ENCODE peak calls at places on chromosomes 6 and 20, in four cellular contexts. One of them, this sample, is unnamed.
A peak's percentile ranks its signal among the peaks of the same experiment; 100 is the strongest.

GRCh38 chr20:21101453-21102251 is 4.5 kb downstream of the LINC00237 start:
- DNase-seq in RWPE1: no peak
- DNase-seq in cardiac muscle cell: peak; percentile 9
- DNase-seq in GM20000: peak; percentile 51
- DNase-seq in this sample: peak; percentile 75

GRCh38 chr20:48983423-48984400 is 62.2 kb downstream of the ARFGEF2 start:
- DNase-seq in RWPE1: peak; percentile 97
- DNase-seq in cardiac muscle cell: peak; percentile 76
- DNase-seq in GM20000: no peak
- DNase-seq in this sample: peak; percentile 80

GRCh38 chr20:366042-366718 is 14.4 kb upstream of the TRIB3 start:
- DNase-seq in RWPE1: no peak
- DNase-seq in cardiac muscle cell: no peak
- DNase-seq in GM20000: no peak
- DNase-seq in this sample: no peak

GRCh38 chr6:63598001-63598250 is 25.6 kb downstream of the LOC128125822 start:
- DNase-seq in RWPE1: no peak
- DNase-seq in cardiac muscle cell: no peak
- DNase-seq in GM20000: no peak
- DNase-seq in this sample: no peak

GRCh38 chr20:24773751-24774201 is 175.3 kb upstream of the CST7 start:
- DNase-seq in RWPE1: peak; percentile 87
- DNase-seq in cardiac muscle cell: peak; percentile 35
- DNase-seq in GM20000: no peak
- DNase-seq in this sample: peak; percentile 96

GRCh38 chr6:38220069-38220723 is 400.7 kb downstream of the ZFAND3 start:
- DNase-seq in RWPE1: no peak
- DNase-seq in cardiac muscle cell: no peak
- DNase-seq in GM20000: no peak
- DNase-seq in this sample: no peak

GRCh38 chr6:45921703-45922270 is 93.9 kb downstream of the CLIC5 start:
- DNase-seq in RWPE1: no peak
- DNase-seq in cardiac muscle cell: peak; percentile 10
- DNase-seq in GM20000: no peak
- DNase-seq in this sample: peak; percentile 3

GRCh38 chr6:131281471-131282270 is 146.4 kb downstream of the AKAP7 start:
- DNase-seq in RWPE1: no peak
- DNase-seq in cardiac muscle cell: peak; percentile 44
- DNase-seq in GM20000: peak; percentile 6
- DNase-seq in this sample: no peak

GRCh38 chr6:26216886-26217713 is 129.9 kb downstream of the HFE start:
- DNase-seq in RWPE1: no peak
- DNase-seq in cardiac muscle cell: peak; percentile 88
- DNase-seq in GM20000: no peak
- DNase-seq in this sample: no peak

GRCh38 chr6:126300126-126300525 is 39.8 kb upstream of the CENPW start:
- DNase-seq in RWPE1: no peak
- DNase-seq in cardiac muscle cell: no peak
- DNase-seq in GM20000: no peak
- DNase-seq in this sample: no peak

GRCh38 chr6:704037-704436 is 11.1 kb upstream of the EXOC2 start:
- DNase-seq in RWPE1: no peak
- DNase-seq in cardiac muscle cell: no peak
- DNase-seq in GM20000: no peak
- DNase-seq in this sample: no peak

GRCh38 chr20:9160760-9161159 is 91.9 kb downstream of the PLCB4 start:
- DNase-seq in RWPE1: no peak
- DNase-seq in cardiac muscle cell: no peak
- DNase-seq in GM20000: no peak
- DNase-seq in this sample: no peak

GRCh38 chr6:161082215-161082614 is 90.6 kb downstream of the MAP3K4 start:
- DNase-seq in RWPE1: no peak
- DNase-seq in cardiac muscle cell: no peak
- DNase-seq in GM20000: no peak
- DNase-seq in this sample: no peak

GRCh38 chr20:16135630-16136029 is 437.6 kb downstream of the KIF16B start:
- DNase-seq in RWPE1: no peak
- DNase-seq in cardiac muscle cell: no peak
- DNase-seq in GM20000: no peak
- DNase-seq in this sample: no peak

GRCh38 chr20:20856306-20856705 is 143.9 kb upstream of the RALGAPA2 start:
- DNase-seq in RWPE1: no peak
- DNase-seq in cardiac muscle cell: no peak
- DNase-seq in GM20000: no peak
- DNase-seq in this sample: no peak

GRCh38 chr6:90076471-90076870 is 182.2 kb downstream of the GJA10 start:
- DNase-seq in RWPE1: no peak
- DNase-seq in cardiac muscle cell: no peak
- DNase-seq in GM20000: no peak
- DNase-seq in this sample: no peak

GRCh38 chr20:57264908-57265648 is 1.4 kb downstream of the BMP7 start:
- DNase-seq in RWPE1: no peak
- DNase-seq in cardiac muscle cell: no peak
- DNase-seq in GM20000: peak; percentile 35
- DNase-seq in this sample: peak; percentile 70

GRCh38 chr20:48614593-48615274 is 213.1 kb downstream of the PREX1 start:
- DNase-seq in RWPE1: peak; percentile 90
- DNase-seq in cardiac muscle cell: no peak
- DNase-seq in GM20000: no peak
- DNase-seq in this sample: no peak

GRCh38 chr20:276620-277495 is 13.7 kb downstream of the C20orf96 start:
- DNase-seq in RWPE1: no peak
- DNase-seq in cardiac muscle cell: no peak
- DNase-seq in GM20000: no peak
- DNase-seq in this sample: no peak

GRCh38 chr6:87102296-87102695 is 7.4 kb upstream of the CGA start:
- DNase-seq in RWPE1: no peak
- DNase-seq in cardiac muscle cell: no peak
- DNase-seq in GM20000: no peak
- DNase-seq in this sample: no peak

GRCh38 chr20:20821496-20822260 is 109.2 kb upstream of the RALGAPA2 start:
- DNase-seq in RWPE1: no peak
- DNase-seq in cardiac muscle cell: no peak
- DNase-seq in GM20000: no peak
- DNase-seq in this sample: no peak

GRCh38 chr6:89339565-89339964 is 13.0 kb downstream of the UBE2J1 start:
- DNase-seq in RWPE1: no peak
- DNase-seq in cardiac muscle cell: no peak
- DNase-seq in GM20000: no peak
- DNase-seq in this sample: no peak

GRCh38 chr20:37939701-37940151 is 36.8 kb downstream of the VSTM2L start:
- DNase-seq in RWPE1: no peak
- DNase-seq in cardiac muscle cell: no peak
- DNase-seq in GM20000: no peak
- DNase-seq in this sample: no peak

GRCh38 chr6:160249687-160250086 is 8.9 kb downstream of the SLC22A2 start:
- DNase-seq in RWPE1: no peak
- DNase-seq in cardiac muscle cell: no peak
- DNase-seq in GM20000: no peak
- DNase-seq in this sample: no peak

GRCh38 chr20:48096957-48097890 is 311.9 kb upstream of the SULF2 start:
- DNase-seq in RWPE1: peak; percentile 55
- DNase-seq in cardiac muscle cell: no peak
- DNase-seq in GM20000: no peak
- DNase-seq in this sample: no peak

GRCh38 chr6:11324453-11325023 is 92.1 kb upstream of the NEDD9 start:
- DNase-seq in RWPE1: no peak
- DNase-seq in cardiac muscle cell: no peak
- DNase-seq in GM20000: peak; percentile 56
- DNase-seq in this sample: no peak

GRCh38 chr6:137389150-137389664 is 105.0 kb downstream of the OLIG3 start:
- DNase-seq in RWPE1: peak; percentile 17
- DNase-seq in cardiac muscle cell: peak; percentile 50
- DNase-seq in GM20000: peak; percentile 57
- DNase-seq in this sample: no peak

GRCh38 chr6:16674666-16675392 is 86.4 kb downstream of the ATXN1 start:
- DNase-seq in RWPE1: no peak
- DNase-seq in cardiac muscle cell: peak; percentile 53
- DNase-seq in GM20000: no peak
- DNase-seq in this sample: no peak

GRCh38 chr6:24831771-24832718 is 33.3 kb upstream of the ARMH2 start:
- DNase-seq in RWPE1: no peak
- DNase-seq in cardiac muscle cell: no peak
- DNase-seq in GM20000: no peak
- DNase-seq in this sample: peak; percentile 79

GRCh38 chr20:50146732-50147662 is 6.5 kb downstream of the PEDS1 start:
- DNase-seq in RWPE1: peak; percentile 93
- DNase-seq in cardiac muscle cell: no peak
- DNase-seq in GM20000: peak; percentile 71
- DNase-seq in this sample: peak; percentile 84

GRCh38 chr6:127933852-127934840 is 33.3 kb upstream of the THEMIS start:
- DNase-seq in RWPE1: no peak
- DNase-seq in cardiac muscle cell: no peak
- DNase-seq in GM20000: no peak
- DNase-seq in this sample: no peak

GRCh38 chr20:19943021-19943659 is 74.0 kb upstream of the NAA20 start:
- DNase-seq in RWPE1: no peak
- DNase-seq in cardiac muscle cell: no peak
- DNase-seq in GM20000: no peak
- DNase-seq in this sample: no peak

GRCh38 chr6:90375681-90376439 is 79.2 kb upstream of the BACH2 start:
- DNase-seq in RWPE1: peak; percentile 17
- DNase-seq in cardiac muscle cell: peak; percentile 42
- DNase-seq in GM20000: no peak
- DNase-seq in this sample: peak; percentile 54

GRCh38 chr20:36777152-36777551 is 3.6 kb upstream of the DSN1 start:
- DNase-seq in RWPE1: no peak
- DNase-seq in cardiac muscle cell: no peak
- DNase-seq in GM20000: no peak
- DNase-seq in this sample: no peak

GRCh38 chr6:163946437-163946836 is 531.9 kb downstream of the QKI start:
- DNase-seq in RWPE1: no peak
- DNase-seq in cardiac muscle cell: no peak
- DNase-seq in GM20000: no peak
- DNase-seq in this sample: no peak

GRCh38 chr6:40302856-40303449 is 284.2 kb downstream of the LRFN2 start:
- DNase-seq in RWPE1: no peak
- DNase-seq in cardiac muscle cell: no peak
- DNase-seq in GM20000: no peak
- DNase-seq in this sample: no peak

GRCh38 chr6:121791396-121792315 is 356.2 kb downstream of the GJA1 start:
- DNase-seq in RWPE1: no peak
- DNase-seq in cardiac muscle cell: peak; percentile 79
- DNase-seq in GM20000: no peak
- DNase-seq in this sample: no peak
- TF ChIP-seq CTCF in RWPE1: no peak
- TF ChIP-seq CTCF in cardiac muscle cell: peak; percentile 30
- TF ChIP-seq CTCF in GM20000: no peak
- TF ChIP-seq CTCF in this sample: peak; percentile 31

GRCh38 chr6:29976588-29977424 is 34.5 kb downstream of the HLA-A start:
- DNase-seq in RWPE1: peak; percentile 55
- DNase-seq in cardiac muscle cell: peak; percentile 76
- DNase-seq in GM20000: peak; percentile 69
- DNase-seq in this sample: peak; percentile 94
- TF ChIP-seq CTCF in RWPE1: peak; percentile 63
- TF ChIP-seq CTCF in cardiac muscle cell: peak; percentile 46
- TF ChIP-seq CTCF in GM20000: peak; percentile 55
- TF ChIP-seq CTCF in this sample: no peak

GRCh38 chr6:20564269-20564668 is 30.0 kb downstream of the CDKAL1 start:
- DNase-seq in RWPE1: peak; percentile 10
- DNase-seq in cardiac muscle cell: peak; percentile 52
- DNase-seq in GM20000: peak; percentile 26
- DNase-seq in this sample: peak; percentile 67
- TF ChIP-seq CTCF in RWPE1: peak; percentile 62
- TF ChIP-seq CTCF in cardiac muscle cell: peak; percentile 44
- TF ChIP-seq CTCF in GM20000: peak; percentile 46
- TF ChIP-seq CTCF in this sample: peak; percentile 62

GRCh38 chr6:33410711-33411631 is at the start of gene PHF1:
- DNase-seq in RWPE1: peak; percentile 94
- DNase-seq in cardiac muscle cell: peak; percentile 91
- DNase-seq in GM20000: peak; percentile 92
- DNase-seq in this sample: peak; percentile 98
- TF ChIP-seq CTCF in RWPE1: no peak
- TF ChIP-seq CTCF in cardiac muscle cell: no peak
- TF ChIP-seq CTCF in GM20000: no peak
- TF ChIP-seq CTCF in this sample: no peak

GRCh38 chr20:53931597-53931996 is 138.8 kb downstream of the BCAS1 start:
- DNase-seq in RWPE1: no peak
- DNase-seq in cardiac muscle cell: no peak
- DNase-seq in GM20000: no peak
- DNase-seq in this sample: no peak

GRCh38 chr20:53935353-53936084 is 134.9 kb downstream of the BCAS1 start:
- DNase-seq in RWPE1: no peak
- DNase-seq in cardiac muscle cell: peak; percentile 23
- DNase-seq in GM20000: no peak
- DNase-seq in this sample: no peak

GRCh38 chr20:53933232-53933846 is 137.1 kb downstream of the BCAS1 start:
- DNase-seq in RWPE1: no peak
- DNase-seq in cardiac muscle cell: no peak
- DNase-seq in GM20000: no peak
- DNase-seq in this sample: no peak

GRCh38 chr20:53937330-53937729 is 133.1 kb downstream of the BCAS1 start:
- DNase-seq in RWPE1: no peak
- DNase-seq in cardiac muscle cell: peak; percentile 51
- DNase-seq in GM20000: no peak
- DNase-seq in this sample: no peak

GRCh38 chr20:53934421-53935352 is 135.7 kb downstream of the BCAS1 start:
- DNase-seq in RWPE1: peak; percentile 74
- DNase-seq in cardiac muscle cell: peak; percentile 90
- DNase-seq in GM20000: peak; percentile 40
- DNase-seq in this sample: peak; percentile 91
- TF ChIP-seq CTCF in RWPE1: no peak
- TF ChIP-seq CTCF in cardiac muscle cell: no peak
- TF ChIP-seq CTCF in GM20000: no peak
- TF ChIP-seq CTCF in this sample: no peak

GRCh38 chr20:51255417-51255816 is 232.5 kb upstream of the KCNG1 start:
- DNase-seq in RWPE1: no peak
- DNase-seq in cardiac muscle cell: no peak
- DNase-seq in GM20000: no peak
- DNase-seq in this sample: no peak
- TF ChIP-seq CTCF in RWPE1: no peak
- TF ChIP-seq CTCF in cardiac muscle cell: no peak
- TF ChIP-seq CTCF in GM20000: no peak
- TF ChIP-seq CTCF in this sample: no peak

GRCh38 chr6:20211941-20212391 is 303 bp downstream of the MBOAT1 start:
- DNase-seq in RWPE1: peak; percentile 48
- DNase-seq in cardiac muscle cell: peak; percentile 47
- DNase-seq in GM20000: peak; percentile 41
- DNase-seq in this sample: peak; percentile 48

GRCh38 chr6:20213271-20213798 is 1.1 kb upstream of the MBOAT1 start:
- DNase-seq in RWPE1: no peak
- DNase-seq in cardiac muscle cell: no peak
- DNase-seq in GM20000: no peak
- DNase-seq in this sample: no peak

GRCh38 chr6:20210158-20210557 is 2.1 kb downstream of the MBOAT1 start:
- DNase-seq in RWPE1: no peak
- DNase-seq in cardiac muscle cell: no peak
- DNase-seq in GM20000: no peak
- DNase-seq in this sample: no peak

GRCh38 chr6:20211037-20211940 is 980 bp downstream of the MBOAT1 start:
- DNase-seq in RWPE1: peak; percentile 70
- DNase-seq in cardiac muscle cell: no peak
- DNase-seq in GM20000: peak; percentile 32
- DNase-seq in this sample: no peak

GRCh38 chr6:20212392-20213111 is at the start of gene MBOAT1:
- DNase-seq in RWPE1: peak; percentile 82
- DNase-seq in cardiac muscle cell: peak; percentile 96
- DNase-seq in GM20000: peak; percentile 85
- DNase-seq in this sample: peak; percentile 96
- TF ChIP-seq CTCF in RWPE1: no peak
- TF ChIP-seq CTCF in cardiac muscle cell: no peak
- TF ChIP-seq CTCF in GM20000: no peak
- TF ChIP-seq CTCF in this sample: no peak

This sample was measured in osteoblast.